ENCODE peak calls at places on chromosomes 12 and 14, in nine cellular contexts. M, U, I, W, Q, E, T, D and Y are unnamed samples.

GRCh38 chr12:88325828-88326214 is 183.7 kb downstream of the TMTC3 start:
- DNase-seq in M (no peak), U (no peak), I (peak), W (no peak), Q (no peak), E (no peak), T (no peak), D (peak), Y (no peak)

GRCh38 chr14:69673578-69674305 is 62.3 kb downstream of the SUSD6 start:
- DNase-seq in M (no peak), U (no peak), I (no peak), W (no peak), Q (no peak), E (no peak), T (no peak), D (no peak), Y (no peak)

GRCh38 chr12:15227004-15227679 is 5.9 kb upstream of the RERG start:
- DNase-seq in M (peak), U (peak), I (peak), W (peak), Q (peak), E (peak), T (no peak), D (peak), Y (peak)

GRCh38 chr12:6734506-6735082 is 10.7 kb downstream of the COPS7A start:
- DNase-seq in M (no peak), U (no peak), I (no peak), W (no peak), Q (no peak), E (no peak), T (no peak), D (no peak), Y (no peak)

GRCh38 chr12:2439332-2440100 is 355.3 kb upstream of the FKBP4 start:
- DNase-seq in M (no peak), U (peak), I (no peak), W (no peak), Q (no peak), E (no peak), T (no peak), D (peak), Y (no peak)

GRCh38 chr12:23729354-23729753 is 220.1 kb downstream of the SOX5 start:
- DNase-seq in M (no peak), U (no peak), I (peak), W (no peak), Q (no peak), E (no peak), T (no peak), D (no peak), Y (peak)

GRCh38 chr14:65972891-65973290 is 513.3 kb upstream of the CCDC196 start:
- DNase-seq in M (no peak), U (no peak), I (peak), W (no peak), Q (no peak), E (peak), T (no peak), D (peak), Y (peak)

GRCh38 chr12:94956936-94957464 is 46.5 kb downstream of the NDUFA12 start:
- DNase-seq in M (no peak), U (no peak), I (no peak), W (no peak), Q (no peak), E (no peak), T (no peak), D (no peak), Y (no peak)

GRCh38 chr12:98870521-98870920 is 225.4 kb downstream of the APAF1 start:
- DNase-seq in M (no peak), U (no peak), I (no peak), W (peak), Q (no peak), E (no peak), T (peak), D (no peak), Y (no peak)